ENCODE peak calls at places on chromosome 20, in eight cellular contexts. I, J, Q, Y, F, W, N and D are unnamed samples.
A peak's percentile ranks its signal among the peaks of the same experiment; 100 is the strongest.

GRCh38 chr20:5584678-5585077 is 165.5 kb upstream of the SHLD1 start:
- DNase-seq in J (no peak), I (no peak), Y (no peak), F (no peak), N (no peak), W (no peak), Q (no peak), D (no peak)

GRCh38 chr20:20897922-20898321 is 185.5 kb upstream of the RALGAPA2 start:
- DNase-seq in N (no peak), Y (no peak), W (no peak), F (no peak), I (no peak), J (no peak), Q (no peak), D (no peak)

GRCh38 chr20:23164176-23164601 is 78.1 kb upstream of the CD93 start:
- DNase-seq in Y (no peak), F (peak; percentile 81), W (no peak), I (no peak), J (no peak), N (no peak), Q (no peak), D (no peak)

GRCh38 chr20:37314099-37314498 is 24.6 kb downstream of the MANBAL start:
- DNase-seq in I (no peak), W (no peak), J (no peak), F (no peak), Y (no peak), N (no peak), Q (no peak), D (no peak)

GRCh38 chr20:33559994-33560393 is 70.1 kb downstream of the CBFA2T2 start:
- DNase-seq in W (no peak), N (no peak), F (no peak), Y (no peak), Q (no peak), I (no peak), J (no peak), D (no peak)

GRCh38 chr20:50487397-50487796 is 22.8 kb upstream of the PTPN1 start:
- DNase-seq in N (no peak), Y (no peak), F (no peak), W (no peak), J (no peak), I (no peak), Q (no peak), D (no peak)

GRCh38 chr20:43749734-43750294 is 23.0 kb upstream of the GTSF1L start:
- DNase-seq in F (peak; percentile 51), W (peak; percentile 85), Y (peak; percentile 73), N (peak; percentile 30), I (peak; percentile 13), J (peak; percentile 53), Q (peak; percentile 47), D (peak; percentile 61)

GRCh38 chr20:37859406-37860171 is 43.3 kb upstream of the VSTM2L start:
- DNase-seq in J (no peak), Y (no peak), I (no peak), W (no peak), Q (no peak), N (no peak), F (no peak), D (no peak)

GRCh38 chr20:52383995-52384621 is 192.5 kb upstream of the ZFP64 start:
- DNase-seq in J (no peak), F (no peak), Y (no peak), Q (no peak), I (no peak), W (peak; percentile 6), N (no peak), D (no peak)

GRCh38 chr20:19958923-19959322 is 58.2 kb upstream of the NAA20 start:
- DNase-seq in Y (no peak), J (no peak), F (no peak), N (no peak), Q (no peak), W (no peak), I (no peak), D (no peak)

GRCh38 chr20:38863024-38863851 is 57.7 kb downstream of the PPP1R16B start:
- DNase-seq in J (no peak), F (no peak), W (peak; percentile 69), N (no peak), Y (no peak), I (no peak), Q (no peak), D (peak; percentile 78)

GRCh38 chr20:10861086-10861485 is 187.3 kb upstream of the JAG1 start:
- DNase-seq in Q (peak; percentile 31), N (peak; percentile 63), I (peak; percentile 93), Y (no peak), F (no peak), W (no peak), J (no peak), D (no peak)

GRCh38 chr20:49699200-49699992 is 14.3 kb downstream of the B4GALT5 start:
- DNase-seq in W (peak; percentile 42), J (no peak), Q (peak; percentile 66), I (peak; percentile 94), N (no peak), Y (no peak), F (no peak), D (no peak)

GRCh38 chr20:41452226-41452625 is 85.6 kb upstream of the EMILIN3 start:
- DNase-seq in F (no peak), W (no peak), N (no peak), Y (no peak), I (no peak), J (no peak), Q (no peak), D (no peak)

GRCh38 chr20:52425253-52425652 is 233.7 kb upstream of the ZFP64 start:
- DNase-seq in J (no peak), N (no peak), Y (no peak), W (no peak), I (peak; percentile 3), Q (no peak), F (no peak), D (no peak)

GRCh38 chr20:24157213-24157612 is 168.6 kb upstream of the GGTLC1 start:
- DNase-seq in Q (no peak), F (no peak), J (no peak), W (no peak), I (no peak), Y (no peak), N (no peak), D (no peak)

GRCh38 chr20:32036252-32036651 is 15.8 kb upstream of the HCK start:
- DNase-seq in F (no peak), N (no peak), I (no peak), J (no peak), Q (no peak), W (no peak), Y (no peak), D (no peak)

GRCh38 chr20:62355527-62356142 is 11.5 kb downstream of the LAMA5 start:
- DNase-seq in Q (no peak), I (peak; percentile 50), Y (no peak), N (no peak), J (peak; percentile 28), W (no peak), F (peak; percentile 26), D (no peak)

GRCh38 chr20:56861590-56861989 is 232.5 kb downstream of the TFAP2C start:
- DNase-seq in J (no peak), F (no peak), I (no peak), W (no peak), Y (no peak), Q (no peak), N (no peak), D (no peak)